ENCODE peak calls at places on chromosomes 4 and X, in four cellular contexts. J, Z, S and G are unnamed samples.
A peak's percentile ranks its signal among the peaks of the same experiment; 100 is the strongest.

GRCh38 chr4:164345756-164346155 is 408.2 kb upstream of the SMIM31 start:
- DNase-seq in J (no peak), Z (no peak), S (no peak), G (no peak)

GRCh38 chrX:17613979-17614572 is 123.2 kb upstream of the SCML1 start:
- DNase-seq in J (no peak), Z (no peak), S (no peak), G (no peak)

GRCh38 chrX:144219035-144219434 is 335.2 kb downstream of the UBE2NL start:
- DNase-seq in J (no peak), Z (no peak), S (peak; percentile 27), G (no peak)

GRCh38 chrX:10566726-10567097 is 53.7 kb downstream of the MID1 start:
- DNase-seq in J (no peak), Z (no peak), S (no peak), G (no peak)

GRCh38 chrX:16838202-16839066 is 31.7 kb downstream of the RBBP7 start:
- DNase-seq in J (no peak), Z (peak; percentile 27), S (peak; percentile 83), G (no peak)

GRCh38 chr4:72846280-72847111 is 223.0 kb downstream of the COX18 start:
- DNase-seq in J (no peak), Z (no peak), S (peak; percentile 17), G (peak; percentile 37)

GRCh38 chrX:95903490-95903889 is 781.2 kb upstream of the DIAPH2 start:
- DNase-seq in J (no peak), Z (no peak), S (no peak), G (no peak)

GRCh38 chr4:38315296-38315695 is 348.7 kb upstream of the KLF3 start:
- DNase-seq in J (no peak), Z (no peak), S (no peak), G (no peak)

GRCh38 chr4:62133498-62133897 is 933.4 kb downstream of the ADGRL3 start:
- DNase-seq in J (no peak), Z (peak; percentile 32), S (no peak), G (no peak)

GRCh38 chrX:6021316-6022091 is 207.2 kb downstream of the NLGN4X start:
- DNase-seq in J (no peak), Z (no peak), S (peak; percentile 28), G (no peak)

GRCh38 chrX:6029014-6029413 is 199.7 kb downstream of the NLGN4X start:
- DNase-seq in J (no peak), Z (no peak), S (no peak), G (no peak)

GRCh38 chrX:6026980-6027379 is 201.7 kb downstream of the NLGN4X start:
- DNase-seq in J (no peak), Z (no peak), S (no peak), G (no peak)

GRCh38 chrX:6024204-6024603 is 204.5 kb downstream of the NLGN4X start:
- DNase-seq in J (no peak), Z (no peak), S (peak; percentile 1), G (no peak)

GRCh38 chrX:6026484-6026883 is 202.2 kb downstream of the NLGN4X start:
- DNase-seq in J (no peak), Z (no peak), S (no peak), G (no peak)
- H3K4me1 ChIP-seq in J (no peaks in the 10 kb centered on the region), Z (no peaks in the 10 kb centered on the region), S (no peaks in the 10 kb centered on the region), G (no peaks in the 10 kb centered on the region)

DNA sequence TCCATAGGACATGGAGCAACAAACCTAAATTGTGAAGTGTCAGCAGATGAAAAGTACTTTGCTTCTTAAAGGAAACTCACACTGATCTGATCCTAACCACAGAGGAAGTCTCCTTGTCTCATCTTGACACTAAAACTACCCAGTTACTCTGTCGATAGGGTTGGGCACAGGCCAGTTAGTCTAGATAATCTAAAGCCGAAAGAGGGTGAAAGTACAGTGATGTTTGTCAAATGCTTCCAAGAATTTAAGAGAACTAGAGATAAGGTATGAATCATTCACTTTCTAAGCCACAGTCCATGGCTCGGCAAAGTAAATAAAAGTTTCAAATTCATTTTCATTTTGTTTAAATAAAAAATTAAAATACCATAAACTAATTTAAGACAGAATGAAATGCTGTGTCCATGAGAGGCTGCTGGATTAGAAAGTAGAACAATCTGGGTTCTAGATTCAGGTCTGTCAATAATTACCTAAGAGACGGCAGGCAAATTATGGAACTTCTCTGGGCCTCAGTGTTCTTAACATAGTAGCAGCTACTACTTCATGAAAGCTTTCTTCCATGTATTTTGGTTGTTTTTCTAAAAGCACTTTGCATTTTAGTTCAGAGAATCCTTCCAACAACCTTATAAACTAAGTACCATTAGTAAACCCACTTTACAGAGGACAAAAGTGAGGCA is 176.7 kb downstream of the LDB2 start:
- DNase-seq in J (no peak), Z (no peak), S (peak; percentile 73), G (no peak)
- H3K4me3 ChIP-seq in J (no peak overlapping the region), Z (peak overlapping the region; percentile 9), S (peak overlapping the region; percentile 54), G (no peak overlapping the region)

GRCh38 chrX:108366644-108367406 is 71.4 kb downstream of the COL4A6 start:
- DNase-seq in J (no peak), Z (no peak), S (no peak), G (no peak)

GRCh38 chrX:108359811-108360602 is 78.2 kb downstream of the COL4A6 start:
- DNase-seq in J (no peak), Z (no peak), S (peak; percentile 30), G (no peak)

GRCh38 chrX:108362026-108362425 is 76.2 kb downstream of the COL4A6 start:
- DNase-seq in J (no peak), Z (no peak), S (no peak), G (no peak)

GRCh38 chrX:108361316-108361715 is 76.9 kb downstream of the COL4A6 start:
- DNase-seq in J (no peak), Z (no peak), S (no peak), G (no peak)
- H3K27me3 ChIP-seq in J (no peaks in the 10 kb centered on the region), Z (no peaks in the 10 kb centered on the region), S (no peaks in the 10 kb centered on the region), G (no peaks in the 10 kb centered on the region)

DNA sequence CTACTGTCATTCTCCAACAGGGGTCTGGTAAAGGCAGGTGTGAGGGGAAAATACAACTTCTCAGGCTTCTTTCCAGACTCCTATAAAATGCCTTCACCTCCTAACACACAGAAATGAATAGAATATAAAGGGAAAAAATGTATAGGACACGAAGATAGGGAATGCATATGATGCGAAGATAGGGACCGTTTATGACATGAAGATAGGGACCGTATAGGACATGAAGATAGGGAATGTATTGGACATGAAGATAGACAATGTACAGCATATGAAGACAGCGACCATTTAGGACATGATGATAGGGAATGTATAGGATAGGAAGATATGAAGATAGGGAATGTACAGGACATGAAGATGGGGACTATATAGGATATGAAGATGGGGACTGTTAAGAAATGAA is 10.5 kb downstream of the IRF2 start:
- DNase-seq in J (no peak), Z (no peak), S (no peak), G (no peak)
- H3K4me1 ChIP-seq in J (peaks cover 18% of the 10 kb centered on the region), Z (peaks cover 74% of the 10 kb centered on the region), S (peaks cover 14% of the 10 kb centered on the region), G (peaks cover 61% of the 10 kb centered on the region)

GRCh38 chrX:155263854-155264628 is at the start of gene RAB39B:
- DNase-seq in J (peak; percentile 68), Z (peak; percentile 28), S (peak; percentile 77), G (peak; percentile 90)

GRCh38 chrX:155259752-155260151 is 4.5 kb downstream of the RAB39B start:
- DNase-seq in J (no peak), Z (no peak), S (no peak), G (no peak)

GRCh38 chrX:155266446-155266845 is 2.2 kb upstream of the RAB39B start:
- DNase-seq in J (no peak), Z (no peak), S (no peak), G (no peak)

DNA sequence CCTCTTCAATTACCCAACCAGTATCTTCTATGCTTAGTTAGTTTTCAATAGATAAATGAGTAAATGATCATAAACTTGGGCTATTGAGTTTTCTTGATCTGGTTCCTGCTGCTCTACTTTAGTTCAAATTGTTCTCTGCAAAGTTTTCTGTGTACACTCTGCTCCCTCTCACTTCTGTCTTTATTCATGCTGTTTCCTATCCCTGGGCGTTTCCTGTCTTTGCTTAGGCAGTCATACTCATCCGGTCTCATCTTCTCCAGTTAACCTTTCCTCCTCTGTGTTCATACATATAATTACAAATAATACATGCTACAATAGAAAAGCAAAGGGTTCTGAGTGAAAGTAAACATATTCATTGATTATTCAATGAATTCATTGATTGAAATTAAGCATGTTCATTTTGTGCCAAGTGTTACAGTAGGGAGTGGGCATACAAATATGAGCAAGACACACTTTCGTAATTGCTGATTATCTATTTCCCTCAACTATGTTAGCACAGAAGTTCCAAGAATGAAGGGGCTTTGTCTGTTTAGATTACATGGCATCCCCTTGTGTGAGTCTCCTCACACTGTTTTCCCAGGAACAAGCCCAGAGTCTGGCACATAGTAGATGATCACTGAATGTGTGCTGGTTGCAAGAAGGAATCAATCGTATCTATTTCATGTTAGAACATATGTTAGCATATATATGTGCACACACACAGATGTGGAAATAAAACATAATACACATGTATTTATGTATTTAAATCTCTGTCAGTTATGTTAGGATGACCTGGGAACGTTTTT is 1.1 kb downstream of the RAB39B start:
- DNase-seq in J (no peak), Z (no peak), S (peak; percentile 2), G (no peak)
- H3K4me3 ChIP-seq in J (no peak overlapping the region), Z (no peak overlapping the region), S (peak overlapping the region; percentile 71), G (peak overlapping the region; percentile 65)

DNA sequence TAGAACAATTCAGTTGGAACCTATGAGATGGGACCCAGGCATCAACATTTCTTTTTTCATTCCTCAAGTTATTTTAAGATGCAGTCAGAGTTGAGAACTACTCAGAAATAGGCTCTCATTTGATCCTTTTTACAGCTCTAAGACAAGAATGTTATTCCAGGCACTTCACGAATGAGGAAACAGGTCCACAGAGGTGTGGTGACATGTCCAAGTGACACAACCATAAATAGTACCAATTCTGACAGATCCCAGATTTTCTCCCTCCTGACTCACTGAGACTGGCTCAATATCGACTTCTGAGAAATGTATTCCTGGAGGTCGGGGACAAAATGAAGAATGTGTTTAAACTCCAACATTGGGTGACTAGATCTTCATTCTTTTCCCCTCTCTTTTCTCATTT is 11.1 kb downstream of the TCEANC start:
- DNase-seq in J (no peak), Z (no peak), S (no peak), G (no peak)
- H3K27me3 ChIP-seq in J (no peaks in the 10 kb centered on the region), Z (no peaks in the 10 kb centered on the region), S (no peaks in the 10 kb centered on the region), G (no peaks in the 10 kb centered on the region)

GRCh38 chr4:101285985-101286384 is 61.3 kb downstream of the PPP3CA start:
- DNase-seq in J (no peak), Z (no peak), S (no peak), G (no peak)

GRCh38 chr4:101288365-101289145 is 58.8 kb downstream of the PPP3CA start:
- DNase-seq in J (no peak), Z (peak; percentile 29), S (no peak), G (no peak)

GRCh38 chr4:101284546-101284945 is 62.8 kb downstream of the PPP3CA start:
- DNase-seq in J (no peak), Z (no peak), S (peak; percentile 49), G (no peak)

GRCh38 chr4:101286663-101287062 is 60.7 kb downstream of the PPP3CA start:
- DNase-seq in J (no peak), Z (no peak), S (no peak), G (no peak)

GRCh38 chr4:101287332-101287731 is 60.0 kb downstream of the PPP3CA start:
- DNase-seq in J (no peak), Z (no peak), S (no peak), G (no peak)
- H3K4me1 ChIP-seq in J (peaks cover 37% of the 10 kb centered on the region), Z (peaks cover 71% of the 10 kb centered on the region), S (peaks cover 19% of the 10 kb centered on the region), G (peaks cover 69% of the 10 kb centered on the region)